ENCODE peak calls at places on chromosomes 12 and 14, in eight cellular contexts. V is fibroblast of lung, G is mammary epithelial cell, E is GM23248, D is HCT116, S is Karpas-422, Q is astrocyte, M is GM23338. P is an unnamed sample. For H4K20me1, the result is how much of the 10 kb centered on the place peaks cover.

GRCh38 chr14:31902915-31903646 is 174.0 kb upstream of the ARHGAP5 start:
- DNase-seq in V (no peak), E (no peak), Q (no peak), M (no peak), S (no peak), D (no peak), G (no peak), P (no peak)

GRCh38 chr14:32129124-32129523 is 52.0 kb downstream of the ARHGAP5 start:
- DNase-seq in M (no peak), S (no peak), E (peak), V (peak), D (no peak), G (peak), Q (peak), P (no peak)

GRCh38 chr14:90384543-90384911 is 12.3 kb upstream of the CALM1 start:
- DNase-seq in D (no peak), G (peak), V (no peak), M (no peak), E (peak), Q (peak), S (no peak), P (no peak)

GRCh38 chr12:94534278-94534677 is 74.6 kb upstream of the CEP83 start:
- DNase-seq in M (no peak), E (no peak), G (no peak), S (no peak), V (no peak), Q (no peak), D (no peak), P (no peak)

GRCh38 chr14:36718216-36718615 is 56.6 kb downstream of the PAX9 start:
- DNase-seq in Q (peak), S (no peak), D (no peak), M (no peak), V (no peak), E (no peak), G (no peak), P (no peak)

GRCh38 chr12:19778111-19778688 is 338.9 kb downstream of the AEBP2 start:
- DNase-seq in D (no peak), G (no peak), S (no peak), M (no peak), Q (peak), V (peak), E (peak), P (no peak)

GRCh38 chr12:88310069-88310468 is 168.0 kb downstream of the TMTC3 start:
- DNase-seq in Q (peak), V (peak), E (peak), D (no peak), G (peak), S (no peak), M (no peak), P (no peak)

GRCh38 chr12:12017135-12017581 is 53.6 kb upstream of the BCL2L14 start:
- DNase-seq in Q (no peak), G (peak), M (no peak), V (no peak), E (no peak), D (no peak), S (no peak), P (no peak)

GRCh38 chr12:6551496-6552139 is 4.2 kb downstream of the IFFO1 start:
- DNase-seq in G (no peak), E (peak), M (no peak), V (peak), S (no peak), D (no peak), Q (peak), P (no peak)

GRCh38 chr12:6201199-6201608 is 1.0 kb downstream of the CD9 start:
- DNase-seq in D (no peak), Q (no peak), G (no peak), M (peak), E (no peak), S (no peak), V (no peak), P (no peak)

DNA sequence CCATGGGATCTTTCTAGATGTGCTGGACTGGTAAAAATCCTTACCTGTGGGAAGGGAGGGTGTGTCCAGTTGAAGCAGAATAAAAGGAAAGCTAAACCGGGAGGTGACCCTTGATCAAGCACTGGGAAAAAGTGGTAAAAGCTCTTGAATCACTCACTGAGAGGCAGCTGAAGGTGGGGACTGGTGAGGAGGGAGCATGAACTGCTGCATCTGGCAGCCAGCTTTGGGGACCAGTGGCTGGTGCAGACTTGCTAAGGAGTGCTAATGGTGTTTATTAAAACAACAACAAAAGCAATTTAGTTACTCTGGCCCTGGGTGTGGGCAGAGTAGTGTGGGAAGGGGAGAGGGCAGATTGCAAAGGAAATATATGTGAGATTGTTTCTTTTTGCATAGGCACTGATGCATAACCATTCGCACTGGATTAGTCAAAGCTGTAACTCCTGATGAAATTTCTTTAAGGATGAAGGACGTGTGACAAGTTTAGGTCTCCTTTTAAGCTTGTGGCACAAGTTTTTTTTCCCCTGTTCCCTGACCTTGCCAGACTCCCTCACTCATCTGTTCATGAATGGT is 8.1 kb downstream of the TXNRD1 start:
- DNase-seq in M (no peak), V (no peak), D (no peak), E (no peak), S (no peak), Q (no peak), G (no peak), P (no peak)
- H3K27ac ChIP-seq in M (no peak), V (no peak), D (no peak), E (no peak), S (no peak), Q (no peak), G (no peak), P (no peak)

GRCh38 chr12:50595667-50596066 is 90.9 kb downstream of the DIP2B start:
- DNase-seq in V (no peak), D (no peak), G (no peak), E (no peak), M (no peak), Q (no peak), S (no peak), P (no peak)

GRCh38 chr12:50589650-50590435 is 85.1 kb downstream of the DIP2B start:
- DNase-seq in G (peak), M (no peak), E (peak), V (peak), D (no peak), Q (peak), S (no peak), P (no peak)

DNA sequence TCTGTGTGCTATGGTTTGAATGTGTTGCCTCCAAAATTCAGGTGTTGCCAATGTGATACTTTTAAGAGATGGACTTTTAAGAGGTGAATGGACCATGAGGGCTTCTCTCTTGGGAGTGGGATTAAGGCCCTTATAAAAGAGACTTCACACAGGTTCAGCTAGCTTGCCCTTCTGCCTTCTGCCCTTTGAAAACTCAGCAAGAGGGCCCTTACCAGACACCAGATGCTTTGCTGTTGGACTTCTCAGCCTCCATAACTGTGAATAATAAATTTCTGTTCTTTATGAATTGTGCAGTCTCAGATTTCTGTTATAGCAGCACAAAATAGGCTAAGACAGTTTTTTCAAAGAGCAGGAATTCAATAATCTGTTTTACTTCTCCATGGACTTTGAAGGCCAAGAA is 86.1 kb downstream of the DIP2B start:
- DNase-seq in S (no peak), E (no peak), D (no peak), G (no peak), M (no peak), Q (no peak), V (no peak), P (no peak)
- H4K20me1 ChIP-seq in S (under half), E (under half), D (under half), G (under half), M (under half), Q (under half), V (under half), P (under half)

GRCh38 chr12:105177208-105177607 is 58.8 kb downstream of the APPL2 start:
- DNase-seq in V (no peak), S (no peak), D (no peak), G (no peak), E (no peak), M (no peak), Q (no peak), P (no peak)

GRCh38 chr12:105170139-105170538 is 62.6 kb downstream of the WASHC4 start:
- DNase-seq in D (no peak), E (no peak), G (no peak), Q (no peak), M (no peak), V (no peak), S (no peak), P (no peak)

GRCh38 chr12:105172037-105172436 is 63.9 kb downstream of the APPL2 start:
- DNase-seq in V (no peak), D (no peak), M (no peak), G (no peak), S (no peak), Q (no peak), E (no peak), P (no peak)

GRCh38 chr12:105175397-105175990 is 60.5 kb downstream of the APPL2 start:
- DNase-seq in E (no peak), S (no peak), D (no peak), V (no peak), Q (no peak), M (no peak), G (no peak), P (no peak)
- H3K27ac ChIP-seq in E (no peak), S (no peak), D (no peak), V (no peak), Q (no peak), M (no peak), G (no peak), P (no peak)

DNA sequence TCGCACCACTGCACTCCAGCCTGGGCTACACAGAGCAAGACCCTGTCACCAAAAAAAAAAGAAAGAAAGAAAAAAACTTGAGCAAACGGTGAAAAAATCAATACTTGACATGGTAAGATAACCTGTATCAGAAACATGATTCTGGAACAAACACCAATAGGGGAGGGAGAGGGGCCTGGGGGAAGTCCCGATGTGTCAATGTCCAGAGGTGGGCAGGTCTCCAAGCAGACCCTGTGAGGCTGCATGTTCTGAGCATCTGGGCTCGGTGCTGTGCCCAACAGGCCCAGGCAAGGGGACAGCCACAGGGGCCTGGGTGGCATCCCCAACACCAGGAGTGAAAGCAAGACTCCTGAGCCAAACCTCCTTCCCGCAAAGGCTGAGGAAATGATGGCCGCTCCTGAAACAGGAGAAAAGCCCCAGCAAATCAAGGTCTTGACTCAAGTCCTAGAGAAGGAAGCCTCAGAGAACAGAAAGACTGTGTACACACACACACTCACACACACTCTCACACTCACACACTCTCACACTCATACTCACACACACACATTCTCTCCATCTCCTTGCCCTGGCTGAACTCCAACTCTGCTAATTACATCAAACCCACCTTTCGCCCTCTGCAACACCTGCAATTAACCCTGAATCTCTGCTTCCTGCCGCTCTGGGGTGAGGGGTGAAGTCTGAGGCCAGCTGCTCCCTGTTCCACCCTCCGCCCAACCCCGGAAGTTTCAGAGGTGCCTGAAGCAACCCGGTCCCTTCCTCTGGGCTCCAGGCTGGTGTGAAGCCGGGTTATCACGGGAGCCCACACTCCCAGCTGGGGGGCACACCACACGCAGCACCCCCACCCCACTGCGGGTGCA is 20.4 kb downstream of the CCDC88C start:
- DNase-seq in S (no peak), Q (no peak), V (no peak), G (no peak), E (no peak), D (no peak), M (peak), P (peak)
- H4K20me1 ChIP-seq in S (half or more), Q (under half), V (under half), G (under half), E (under half), D (under half), M (under half), P (under half)

DNA sequence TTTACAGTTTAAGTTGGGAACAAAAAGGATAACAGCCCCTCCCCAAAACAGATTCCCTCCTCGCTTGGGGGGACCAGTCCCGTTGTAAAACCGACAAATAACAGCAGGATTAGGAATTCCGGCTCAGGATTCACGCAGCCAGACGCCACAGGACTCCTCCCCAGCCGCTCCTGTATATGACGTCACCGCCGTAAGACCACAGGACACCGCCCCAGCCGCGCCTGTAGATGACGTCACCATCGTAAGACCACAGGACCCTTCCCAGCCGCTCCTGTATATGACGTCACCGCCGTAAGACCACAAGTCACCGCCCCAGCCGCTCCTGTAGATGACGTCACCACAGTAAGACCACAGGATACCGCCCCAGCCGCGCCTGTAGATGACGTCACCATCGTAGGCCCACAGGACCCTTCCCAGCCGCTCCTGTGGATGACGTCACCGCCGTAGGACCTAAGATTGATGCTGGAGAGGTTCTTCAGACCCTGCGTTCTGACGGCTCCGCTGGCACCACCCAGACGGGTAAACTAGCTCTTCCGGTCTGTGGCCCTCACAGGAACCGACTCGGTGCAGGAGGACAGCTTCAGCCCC is 44.0 kb upstream of the FBRSL1 start:
- DNase-seq in Q (peak), G (no peak), V (peak), D (peak), S (no peak), M (peak), E (peak), P (peak)
- H3K27ac ChIP-seq in Q (no peak), G (peak), V (no peak), D (peak), S (no peak), M (peak), E (peak), P (peak)